ENCODE peak calls at places on chromosome X, in seven cellular contexts. One of them, this sample, is unnamed.

GRCh38 chrX:24594531-24594930 is 52.6 kb downstream of the PCYT1B start:
- DNase-seq in SK-MEL-5: no peak
- DNase-seq in COR-L47: no peak
- DNase-seq in effector CD4-positive, alpha-beta T cell: no peak
- DNase-seq in nephron progenitor cell: no peak
- DNase-seq in HFF-Myc: no peak
- DNase-seq in RWPE1: no peak
- DNase-seq in this sample: no peak

GRCh38 chrX:20140410-20140809 is 1.2 kb downstream of the EIF1AX start:
- DNase-seq in SK-MEL-5: no peak
- DNase-seq in COR-L47: no peak
- DNase-seq in effector CD4-positive, alpha-beta T cell: no peak
- DNase-seq in nephron progenitor cell: no peak
- DNase-seq in HFF-Myc: no peak
- DNase-seq in RWPE1: no peak
- DNase-seq in this sample: no peak

GRCh38 chrX:78708171-78708570 is 39.3 kb upstream of the LPAR4 start:
- DNase-seq in SK-MEL-5: peak; percentile 39
- DNase-seq in COR-L47: no peak
- DNase-seq in effector CD4-positive, alpha-beta T cell: no peak
- DNase-seq in nephron progenitor cell: no peak
- DNase-seq in HFF-Myc: peak; percentile 16
- DNase-seq in RWPE1: no peak
- DNase-seq in this sample: no peak

GRCh38 chrX:154013001-154013421 is 6.7 kb downstream of the IRAK1 start:
- DNase-seq in SK-MEL-5: no peak
- DNase-seq in COR-L47: no peak
- DNase-seq in effector CD4-positive, alpha-beta T cell: no peak
- DNase-seq in nephron progenitor cell: no peak
- DNase-seq in HFF-Myc: no peak
- DNase-seq in RWPE1: no peak
- DNase-seq in this sample: no peak

GRCh38 chrX:12443534-12444098 is 305.3 kb downstream of the FRMPD4 start:
- DNase-seq in SK-MEL-5: no peak
- DNase-seq in COR-L47: no peak
- DNase-seq in effector CD4-positive, alpha-beta T cell: no peak
- DNase-seq in nephron progenitor cell: no peak
- DNase-seq in HFF-Myc: peak; percentile 2
- DNase-seq in RWPE1: no peak
- DNase-seq in this sample: no peak

GRCh38 chrX:129747533-129747932 is 8.8 kb downstream of the XPNPEP2 start:
- DNase-seq in SK-MEL-5: no peak
- DNase-seq in COR-L47: no peak
- DNase-seq in effector CD4-positive, alpha-beta T cell: no peak
- DNase-seq in nephron progenitor cell: no peak
- DNase-seq in HFF-Myc: no peak
- DNase-seq in RWPE1: no peak
- DNase-seq in this sample: no peak

GRCh38 chrX:68822641-68823410 is 6.0 kb upstream of the EFNB1 start:
- DNase-seq in SK-MEL-5: peak; percentile 71
- DNase-seq in COR-L47: peak; percentile 27
- DNase-seq in effector CD4-positive, alpha-beta T cell: no peak
- DNase-seq in nephron progenitor cell: peak; percentile 29
- DNase-seq in HFF-Myc: no peak
- DNase-seq in RWPE1: no peak
- DNase-seq in this sample: no peak

GRCh38 chrX:124194209-124194608 is 138.3 kb upstream of the TEX13D start:
- DNase-seq in SK-MEL-5: no peak
- DNase-seq in COR-L47: no peak
- DNase-seq in effector CD4-positive, alpha-beta T cell: no peak
- DNase-seq in nephron progenitor cell: no peak
- DNase-seq in HFF-Myc: peak; percentile 10
- DNase-seq in RWPE1: no peak
- DNase-seq in this sample: no peak

GRCh38 chrX:9604111-9604907 is 139.5 kb downstream of the TBL1X start:
- DNase-seq in SK-MEL-5: no peak
- DNase-seq in COR-L47: no peak
- DNase-seq in effector CD4-positive, alpha-beta T cell: no peak
- DNase-seq in nephron progenitor cell: no peak
- DNase-seq in HFF-Myc: no peak
- DNase-seq in RWPE1: no peak
- DNase-seq in this sample: no peak

GRCh38 chrX:153761863-153762262 is 2.2 kb upstream of the PLXNB3 start:
- DNase-seq in SK-MEL-5: peak; percentile 11
- DNase-seq in COR-L47: no peak
- DNase-seq in effector CD4-positive, alpha-beta T cell: no peak
- DNase-seq in nephron progenitor cell: no peak
- DNase-seq in HFF-Myc: no peak
- DNase-seq in RWPE1: no peak
- DNase-seq in this sample: no peak

GRCh38 chrX:57265126-57265525 is 21.4 kb upstream of the FAAH2 start:
- DNase-seq in SK-MEL-5: no peak
- DNase-seq in COR-L47: no peak
- DNase-seq in effector CD4-positive, alpha-beta T cell: no peak
- DNase-seq in nephron progenitor cell: no peak
- DNase-seq in HFF-Myc: no peak
- DNase-seq in RWPE1: no peak
- DNase-seq in this sample: no peak

GRCh38 chrX:140918398-140919043 is 83.9 kb upstream of the SPANXB1 start:
- DNase-seq in SK-MEL-5: peak; percentile 80
- DNase-seq in COR-L47: peak; percentile 0
- DNase-seq in effector CD4-positive, alpha-beta T cell: peak; percentile 14
- DNase-seq in nephron progenitor cell: peak; percentile 34
- DNase-seq in HFF-Myc: peak; percentile 20
- DNase-seq in RWPE1: peak; percentile 3
- DNase-seq in this sample: no peak

GRCh38 chrX:42519666-42520231 is 258.2 kb downstream of the PPP1R2C start:
- DNase-seq in SK-MEL-5: no peak
- DNase-seq in COR-L47: no peak
- DNase-seq in effector CD4-positive, alpha-beta T cell: no peak
- DNase-seq in nephron progenitor cell: no peak
- DNase-seq in HFF-Myc: peak; percentile 9
- DNase-seq in RWPE1: peak; percentile 11
- DNase-seq in this sample: no peak

This sample was measured in keratinocyte.